ENCODE peak calls at places on chromosomes 13 and 19, in eight cellular contexts. W is AG04450, E is cardiac muscle cell, C is naive B cell, U is hepatic stellate cell, O is NAMALWA, L is A673, Y is memory B cell. X is an unnamed sample.

GRCh38 chr13:99353836-99354235 is 46.6 kb upstream of the GPR183 start:
- DNase-seq in W (no peak), E (no peak), C (no peak), U (peak; percentile 46), O (no peak), L (no peak), Y (no peak), X (no peak)

GRCh38 chr13:30841161-30841560 is 64.9 kb upstream of the MEDAG start:
- DNase-seq in W (no peak), E (no peak), C (no peak), U (no peak), O (no peak), L (no peak), Y (no peak), X (no peak)

GRCh38 chr19:38921420-38922274 is 8.9 kb downstream of the SARS2 start:
- DNase-seq in W (no peak), E (no peak), C (no peak), U (no peak), O (no peak), L (no peak), Y (no peak), X (no peak)

GRCh38 chr19:43622956-43623355 is 3.5 kb upstream of the ZNF428 start:
- DNase-seq in W (no peak), E (no peak), C (no peak), U (no peak), O (no peak), L (no peak), Y (no peak), X (no peak)

GRCh38 chr13:73903561-73903960 is 230.6 kb downstream of the KLF12 start:
- DNase-seq in W (no peak), E (no peak), C (no peak), U (no peak), O (no peak), L (no peak), Y (no peak), X (no peak)

GRCh38 chr13:103272770-103273169 is 206.6 kb upstream of the SLC10A2 start:
- DNase-seq in W (no peak), E (no peak), C (no peak), U (no peak), O (no peak), L (no peak), Y (no peak), X (no peak)

GRCh38 chr13:110304256-110304655 is 2.7 kb downstream of the COL4A1 start:
- DNase-seq in W (no peak), E (no peak), C (no peak), U (peak; percentile 77), O (no peak), L (no peak), Y (no peak), X (no peak)

GRCh38 chr19:55153652-55154264 is 3.8 kb downstream of the TNNI3 start:
- DNase-seq in W (no peak), E (no peak), C (no peak), U (no peak), O (peak; percentile 38), L (no peak), Y (no peak), X (no peak)

GRCh38 chr19:1045247-1045603 is 5.3 kb downstream of the ABCA7 start:
- DNase-seq in W (no peak), E (no peak), C (peak; percentile 44), U (peak; percentile 62), O (peak; percentile 100), L (peak; percentile 85), Y (no peak), X (peak; percentile 76)

GRCh38 chr19:30555075-30555787 is 183.0 kb downstream of the ZNF536 start:
- DNase-seq in W (no peak), E (no peak), C (no peak), U (no peak), O (no peak), L (no peak), Y (no peak), X (no peak)

GRCh38 chr13:112781287-112781686 is 91.4 kb downstream of the ATP11A start:
- DNase-seq in W (no peak), E (no peak), C (no peak), U (no peak), O (no peak), L (no peak), Y (no peak), X (no peak)